ENCODE peak calls at places on chromosomes 5 and 9, in four cellular contexts. One of them, this sample, is unnamed.
A peak's percentile ranks its signal among the peaks of the same experiment; 100 is the strongest.

GRCh38 chr5:157109744-157110143 is 900 bp upstream of the HAVCR2 start:
- DNase-seq in stomach: no peak
- DNase-seq in hepatocyte: no peak
- DNase-seq in suprapubic skin: no peak
- DNase-seq in this sample: no peak

GRCh38 chr5:56088967-56089829 is 94.4 kb upstream of the IL6ST start:
- DNase-seq in hepatocyte: peak; percentile 61
- DNase-seq in stomach: no peak
- DNase-seq in suprapubic skin: no peak
- DNase-seq in this sample: no peak

GRCh38 chr5:115415143-115415491 is 118.7 kb upstream of the CCDC112 start:
- DNase-seq in hepatocyte: peak; percentile 74
- DNase-seq in stomach: peak; percentile 70
- DNase-seq in suprapubic skin: no peak
- DNase-seq in this sample: peak; percentile 32

GRCh38 chr9:136673088-136673969 is 10.6 kb downstream of the EGFL7 start:
- DNase-seq in suprapubic skin: no peak
- DNase-seq in hepatocyte: no peak
- DNase-seq in stomach: no peak
- DNase-seq in this sample: no peak

GRCh38 chr9:111078391-111079038 is 40.2 kb upstream of the LPAR1 start:
- DNase-seq in stomach: no peak
- DNase-seq in hepatocyte: no peak
- DNase-seq in suprapubic skin: no peak
- DNase-seq in this sample: no peak

GRCh38 chr5:148268556-148268955 is at the start of gene SPINK13:
- DNase-seq in suprapubic skin: no peak
- DNase-seq in hepatocyte: peak; percentile 61
- DNase-seq in stomach: peak; percentile 37
- DNase-seq in this sample: no peak

GRCh38 chr5:122346897-122347581 is 35.0 kb downstream of the SNCAIP start:
- DNase-seq in suprapubic skin: no peak
- DNase-seq in hepatocyte: no peak
- DNase-seq in stomach: no peak
- DNase-seq in this sample: no peak

GRCh38 chr5:43514471-43514815 is 505 bp downstream of the C5orf34 start:
- DNase-seq in stomach: no peak
- DNase-seq in hepatocyte: peak; percentile 48
- DNase-seq in suprapubic skin: no peak
- DNase-seq in this sample: no peak

GRCh38 chr9:124007157-124007460 is 4.5 kb upstream of the LHX2 start:
- DNase-seq in suprapubic skin: no peak
- DNase-seq in hepatocyte: no peak
- DNase-seq in stomach: no peak
- DNase-seq in this sample: no peak

GRCh38 chr5:28017178-28017577 is 978.8 kb upstream of the CDH9 start:
- DNase-seq in hepatocyte: no peak
- DNase-seq in stomach: no peak
- DNase-seq in suprapubic skin: no peak
- DNase-seq in this sample: no peak

GRCh38 chr5:28009526-28010025 is 971.2 kb upstream of the CDH9 start:
- DNase-seq in hepatocyte: no peak
- DNase-seq in suprapubic skin: no peak
- DNase-seq in stomach: no peak
- DNase-seq in this sample: no peak

GRCh38 chr5:28012538-28012937 is 974.2 kb upstream of the CDH9 start:
- DNase-seq in hepatocyte: no peak
- DNase-seq in suprapubic skin: no peak
- DNase-seq in stomach: no peak
- DNase-seq in this sample: no peak

GRCh38 chr5:28014779-28015178 is 976.4 kb upstream of the CDH9 start:
- DNase-seq in suprapubic skin: no peak
- DNase-seq in stomach: no peak
- DNase-seq in hepatocyte: no peak
- DNase-seq in this sample: no peak
- H3K9me3 ChIP-seq in suprapubic skin: peaks cover 13% of the 10 kb centered on the region
- H3K9me3 ChIP-seq in stomach: peaks cover 6% of the 10 kb centered on the region
- H3K9me3 ChIP-seq in hepatocyte: no peaks in the 10 kb centered on the region
- H3K9me3 ChIP-seq in this sample: peaks cover 57% of the 10 kb centered on the region

GRCh38 chr9:127833555-127833954 is 20.9 kb downstream of the ENG start:
- DNase-seq in stomach: no peak
- DNase-seq in suprapubic skin: no peak
- DNase-seq in hepatocyte: no peak
- DNase-seq in this sample: no peak

GRCh38 chr9:127832248-127832647 is 22.2 kb downstream of the ENG start:
- DNase-seq in suprapubic skin: no peak
- DNase-seq in hepatocyte: no peak
- DNase-seq in stomach: no peak
- DNase-seq in this sample: no peak

GRCh38 chr9:127838375-127839078 is 15.9 kb downstream of the ENG start:
- DNase-seq in hepatocyte: peak; percentile 39
- DNase-seq in suprapubic skin: peak; percentile 88
- DNase-seq in stomach: peak; percentile 44
- DNase-seq in this sample: peak; percentile 71

GRCh38 chr9:127835930-127836586 is 18.4 kb downstream of the ENG start:
- DNase-seq in hepatocyte: peak; percentile 42
- DNase-seq in stomach: no peak
- DNase-seq in suprapubic skin: peak; percentile 80
- DNase-seq in this sample: no peak

GRCh38 chr9:127837346-127837745 is 17.1 kb downstream of the ENG start:
- DNase-seq in stomach: no peak
- DNase-seq in suprapubic skin: peak; percentile 67
- DNase-seq in hepatocyte: no peak
- DNase-seq in this sample: no peak
- H3K4me1 ChIP-seq in stomach: peaks cover 22% of the 10 kb centered on the region
- H3K4me1 ChIP-seq in suprapubic skin: peaks cover 53% of the 10 kb centered on the region
- H3K4me1 ChIP-seq in hepatocyte: peaks cover 15% of the 10 kb centered on the region
- H3K4me1 ChIP-seq in this sample: peaks cover 100% of the 10 kb centered on the region

GRCh38 chr5:3794611-3795010 is 199.0 kb downstream of the IRX1 start:
- DNase-seq in stomach: no peak
- DNase-seq in hepatocyte: no peak
- DNase-seq in suprapubic skin: no peak
- DNase-seq in this sample: no peak
- H3K27ac ChIP-seq in stomach: no peak overlapping the region
- H3K27ac ChIP-seq in hepatocyte: no peak overlapping the region
- H3K27ac ChIP-seq in suprapubic skin: no peak overlapping the region
- H3K27ac ChIP-seq in this sample: no peak overlapping the region

GRCh38 chr9:101398335-101398929 is at the start of the genes MRPL50 and ZNF189:
- DNase-seq in suprapubic skin: peak; percentile 99
- DNase-seq in hepatocyte: peak; percentile 98
- DNase-seq in stomach: peak; percentile 98
- DNase-seq in this sample: peak; percentile 97
- H3K9me3 ChIP-seq in suprapubic skin: no peaks in the 10 kb centered on the region
- H3K9me3 ChIP-seq in hepatocyte: peaks cover 19% of the 10 kb centered on the region
- H3K9me3 ChIP-seq in stomach: no peaks in the 10 kb centered on the region
- H3K9me3 ChIP-seq in this sample: peaks cover 28% of the 10 kb centered on the region

GRCh38 chr9:129141066-129142041 is 30.1 kb downstream of the PTPA start:
- DNase-seq in hepatocyte: peak; percentile 82
- DNase-seq in suprapubic skin: no peak
- DNase-seq in stomach: peak; percentile 70
- DNase-seq in this sample: peak; percentile 69

GRCh38 chr9:129143031-129143441 is 31.8 kb downstream of the PTPA start:
- DNase-seq in hepatocyte: peak; percentile 89
- DNase-seq in suprapubic skin: peak; percentile 94
- DNase-seq in stomach: peak; percentile 92
- DNase-seq in this sample: peak; percentile 91

GRCh38 chr9:129142536-129142935 is 31.3 kb downstream of the PTPA start:
- DNase-seq in suprapubic skin: no peak
- DNase-seq in hepatocyte: no peak
- DNase-seq in stomach: no peak
- DNase-seq in this sample: no peak

GRCh38 chr9:129143461-129143927 is 32.3 kb downstream of the PTPA start:
- DNase-seq in hepatocyte: peak; percentile 64
- DNase-seq in stomach: no peak
- DNase-seq in suprapubic skin: no peak
- DNase-seq in this sample: peak; percentile 82

DNA sequence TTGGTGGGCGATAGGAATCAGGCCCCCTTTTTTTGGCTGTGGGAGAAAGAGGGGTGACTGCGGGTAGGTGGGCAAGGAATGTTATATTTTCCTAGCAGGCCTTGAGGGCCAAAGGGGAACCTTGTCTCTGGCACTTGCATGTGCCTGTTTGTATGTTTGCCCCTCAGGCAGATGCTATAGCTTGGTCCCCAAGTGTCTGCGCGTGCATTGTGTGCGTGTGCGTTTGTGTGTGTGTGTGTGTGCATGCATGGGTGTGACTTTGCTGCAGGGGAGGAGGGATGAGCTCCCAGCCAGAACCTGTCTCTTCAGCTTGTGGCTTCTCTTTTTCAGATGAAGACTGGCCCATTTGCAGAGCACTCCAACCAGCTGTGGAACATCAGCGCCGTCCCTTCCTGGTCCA is 30.9 kb downstream of the PTPA start:
- DNase-seq in stomach: no peak
- DNase-seq in suprapubic skin: no peak
- DNase-seq in hepatocyte: no peak
- DNase-seq in this sample: no peak
- H3K4me1 ChIP-seq in stomach: peaks cover 87% of the 10 kb centered on the region
- H3K4me1 ChIP-seq in suprapubic skin: peaks cover 94% of the 10 kb centered on the region
- H3K4me1 ChIP-seq in hepatocyte: peaks cover 72% of the 10 kb centered on the region
- H3K4me1 ChIP-seq in this sample: peaks cover 97% of the 10 kb centered on the region

GRCh38 chr9:119179701-119180100 is 189.5 kb downstream of the BRINP1 start:
- DNase-seq in stomach: no peak
- DNase-seq in suprapubic skin: no peak
- DNase-seq in hepatocyte: no peak
- DNase-seq in this sample: no peak

GRCh38 chr9:119177141-119177540 is 192.1 kb downstream of the BRINP1 start:
- DNase-seq in stomach: no peak
- DNase-seq in hepatocyte: no peak
- DNase-seq in suprapubic skin: no peak
- DNase-seq in this sample: no peak
- H3K27ac ChIP-seq in stomach: no peak overlapping the region
- H3K27ac ChIP-seq in hepatocyte: no peak overlapping the region
- H3K27ac ChIP-seq in suprapubic skin: no peak overlapping the region
- H3K27ac ChIP-seq in this sample: no peak overlapping the region

This sample was measured in left ventricle myocardium inferior.